ENCODE peak calls at places on chromosomes 3 and 15, in five cellular contexts. G is K562, M is A549, R is HepG2, W is H1. C is an unnamed sample.

GRCh38 chr3:136728918-136729317 is 23.3 kb downstream of the STAG1 start:
- DNase-seq in M (no peak), W (no peak), G (no peak), R (no peak), C (no peak)

GRCh38 chr15:28917791-28918140 is 32.0 kb downstream of the APBA2 start:
- DNase-seq in G (no peak), M (no peak), R (no peak), W (no peak), C (no peak)

GRCh38 chr3:126014252-126014651 is 45.3 kb downstream of the ROPN1B start:
- DNase-seq in M (no peak), G (no peak), W (no peak), R (no peak), C (no peak)

GRCh38 chr3:50390523-50391177 is 31.3 kb upstream of the TMEM115 start:
- DNase-seq in W (no peak), G (peak), M (no peak), R (no peak), C (peak)

GRCh38 chr3:4914464-4914863 is 64.8 kb upstream of the BHLHE40 start:
- DNase-seq in M (no peak), W (no peak), R (no peak), G (no peak), C (no peak)

GRCh38 chr3:184314700-184315505 is 497 bp downstream of the EIF4G1 start:
- DNase-seq in W (peak), R (peak), M (peak), G (peak), C (peak)

GRCh38 chr3:38117163-38117716 is 19.7 kb downstream of the ACAA1 start:
- DNase-seq in W (no peak), G (no peak), R (no peak), M (no peak), C (no peak)

GRCh38 chr3:15305366-15305844 is 27.0 kb downstream of the SH3BP5 start:
- DNase-seq in R (no peak), G (peak), W (no peak), M (peak), C (peak)

GRCh38 chr3:138408751-138409161 is 25.7 kb upstream of the ESYT3 start:
- DNase-seq in W (no peak), M (no peak), R (no peak), G (no peak), C (no peak)

GRCh38 chr3:124559650-124560405 is 170.4 kb upstream of the UMPS start:
- DNase-seq in W (peak), M (peak), R (peak), G (peak), C (peak)

GRCh38 chr3:4985330-4986174 is 6.3 kb downstream of the BHLHE40 start:
- DNase-seq in M (peak), W (no peak), G (no peak), R (peak), C (peak)

GRCh38 chr15:82810061-82810862 is 834 bp downstream of the WHAMM start:
- DNase-seq in W (peak), R (peak), M (peak), G (no peak), C (peak)

GRCh38 chr3:42020681-42021307 is 58.9 kb upstream of the ULK4 start:
- DNase-seq in W (no peak), R (no peak), M (peak), G (no peak), C (peak)

GRCh38 chr15:37096878-37097568 is 3.3 kb downstream of the MEIS2 start:
- DNase-seq in M (no peak), W (no peak), G (no peak), R (no peak), C (peak)

GRCh38 chr3:179961081-179962078 is 75.4 kb downstream of the PEX5L start:
- DNase-seq in W (no peak), R (no peak), M (no peak), G (no peak), C (no peak)

GRCh38 chr3:176190755-176191154 is 1006.5 kb downstream of the TBL1XR1 start:
- DNase-seq in G (no peak), R (no peak), W (no peak), M (no peak), C (no peak)

GRCh38 chr3:150430272-150430671 is 22.2 kb downstream of the TSC22D2 start:
- DNase-seq in W (no peak), R (no peak), M (no peak), G (no peak), C (no peak)

GRCh38 chr3:42014949-42015533 is 53.1 kb upstream of the ULK4 start:
- DNase-seq in W (no peak), M (no peak), R (peak), G (no peak), C (peak)

GRCh38 chr15:56358604-56359003 is 6.6 kb upstream of the TEX9 start:
- DNase-seq in G (no peak), M (no peak), R (no peak), W (no peak), C (no peak)

GRCh38 chr3:17078885-17079465 is 194.2 kb downstream of the PLCL2 start:
- DNase-seq in M (no peak), R (no peak), G (no peak), W (no peak), C (no peak)

GRCh38 chr15:73930371-73930770 is 4.1 kb downstream of the LOXL1 start:
- DNase-seq in G (no peak), W (no peak), R (no peak), M (no peak), C (no peak)

GRCh38 chr3:196111939-196112386 is 30.1 kb upstream of the TFRC start:
- DNase-seq in M (no peak), G (no peak), R (no peak), W (no peak), C (no peak)

GRCh38 chr15:56759450-56759845 is 26.1 kb upstream of the ZNF280D start:
- DNase-seq in W (no peak), G (no peak), R (no peak), M (no peak), C (no peak)

DNA sequence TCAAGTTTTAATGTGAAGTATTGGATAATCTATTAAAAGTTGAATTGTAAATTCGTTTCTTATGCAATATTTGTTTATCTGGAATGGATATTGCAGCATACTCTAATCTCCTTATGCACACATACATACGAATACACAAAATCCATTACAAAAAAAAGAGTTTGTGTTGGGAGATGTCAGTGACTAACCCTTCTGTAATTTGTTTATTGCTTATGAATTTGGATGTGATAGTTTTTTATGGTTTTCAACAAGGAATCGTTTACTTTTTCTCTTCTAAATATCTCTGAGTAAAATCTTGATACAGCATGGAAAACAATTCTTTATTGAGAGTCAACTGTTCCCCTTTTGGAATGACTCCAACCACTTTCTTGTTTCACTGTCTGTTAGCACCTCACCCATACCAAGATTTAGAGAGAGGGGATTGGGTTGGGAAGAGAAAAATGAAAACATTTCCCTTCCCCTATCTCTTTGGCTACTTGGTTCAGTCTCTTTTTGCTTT is 9.4 kb downstream of the RAB8B start:
- DNase-seq in G (no peak), R (no peak), M (no peak), W (no peak), C (no peak)
- TF ChIP-seq JUN in G (no peak), R (no peak), M (no peak), W (no peak), C (no peak)

DNA sequence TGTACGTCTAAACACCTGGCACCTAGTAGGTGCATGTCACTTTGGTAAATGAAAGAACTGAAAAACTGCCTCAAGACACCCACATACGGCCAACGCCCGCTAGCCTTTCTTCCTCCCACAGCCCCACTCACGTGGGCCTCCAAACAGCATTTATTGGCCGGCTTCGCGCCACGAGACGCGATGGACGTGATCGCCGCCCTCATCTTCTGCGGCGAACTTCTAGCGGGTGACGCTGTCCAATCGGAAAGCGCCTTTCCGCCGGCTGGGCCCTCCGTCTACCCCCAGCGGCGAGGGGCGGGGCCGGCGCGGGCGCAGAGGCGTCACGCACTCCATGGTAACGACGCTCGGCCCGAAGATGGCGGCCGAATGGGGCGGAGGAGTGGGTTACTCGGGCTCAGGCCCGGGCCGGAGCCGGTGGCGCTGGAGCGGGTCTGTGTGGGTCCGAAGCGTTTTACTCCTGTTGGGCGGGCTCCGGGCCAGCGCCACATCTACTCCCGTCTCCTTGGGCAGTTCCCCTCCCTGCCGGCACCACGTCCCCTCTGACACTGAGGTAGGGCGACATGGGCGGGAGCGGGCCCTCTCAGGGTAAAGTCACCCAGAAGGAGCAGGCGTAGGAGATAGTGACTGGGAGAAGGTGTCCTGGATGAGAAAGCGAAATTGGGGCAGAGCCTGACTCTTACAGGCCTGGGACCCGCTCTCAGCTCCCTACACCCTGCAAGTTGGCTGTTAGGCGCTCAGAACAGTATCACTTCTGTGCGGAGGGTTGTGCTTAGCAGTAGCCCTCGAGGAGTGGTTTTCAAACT is at the start of gene LMLN:
- DNase-seq in R (peak), G (peak), M (peak), W (peak), C (peak)
- TF ChIP-seq POLR2A in R (peak), G (peak), M (peak), W (peak), C (peak)

GRCh38 chr3:194135806-194136518 is at the start of gene HES1:
- DNase-seq in G (peak), R (peak), W (peak), M (peak), C (peak)
- TF ChIP-seq JUN in G (peak), R (peak), W (no peak), M (peak), C (no peak)

GRCh38 chr15:80984856-80985255 is 4.8 kb downstream of the MESD start:
- DNase-seq in M (no peak), R (no peak), G (no peak), W (no peak), C (no peak)
- TF ChIP-seq POLR2A in M (no peak), R (no peak), G (no peak), W (no peak), C (no peak)

C was measured in endothelial cell of umbilical vein.